ENCODE peak calls at places on chromosomes 3 and 15, in eight cellular contexts. One of them, this sample, is unnamed.

GRCh38 chr3:134242649-134243637 is 7.7 kb downstream of the RYK start:
- DNase-seq in cardiac muscle cell: no peak
- DNase-seq in GM12865: no peak
- DNase-seq in HFF-Myc: peak
- DNase-seq in Peyer's patch: no peak
- DNase-seq in IMR-90: peak
- DNase-seq in right cardiac atrium: no peak
- DNase-seq in colonic mucosa: no peak
- DNase-seq in this sample: no peak

GRCh38 chr15:87021771-87022170 is 942.1 kb downstream of the AGBL1 start:
- DNase-seq in cardiac muscle cell: no peak
- DNase-seq in GM12865: no peak
- DNase-seq in HFF-Myc: no peak
- DNase-seq in Peyer's patch: no peak
- DNase-seq in IMR-90: no peak
- DNase-seq in right cardiac atrium: no peak
- DNase-seq in colonic mucosa: no peak
- DNase-seq in this sample: no peak

GRCh38 chr3:15982667-15983145 is 184.9 kb upstream of the ANKRD28 start:
- DNase-seq in cardiac muscle cell: no peak
- DNase-seq in GM12865: no peak
- DNase-seq in HFF-Myc: peak
- DNase-seq in Peyer's patch: no peak
- DNase-seq in IMR-90: peak
- DNase-seq in right cardiac atrium: no peak
- DNase-seq in colonic mucosa: no peak
- DNase-seq in this sample: no peak

GRCh38 chr15:62506217-62506805 is 341.2 kb upstream of the C2CD4B start:
- DNase-seq in cardiac muscle cell: peak
- DNase-seq in GM12865: no peak
- DNase-seq in HFF-Myc: no peak
- DNase-seq in Peyer's patch: no peak
- DNase-seq in IMR-90: peak
- DNase-seq in right cardiac atrium: no peak
- DNase-seq in colonic mucosa: no peak
- DNase-seq in this sample: no peak

GRCh38 chr3:53254810-53255359 is 937 bp downstream of the TKT start:
- DNase-seq in cardiac muscle cell: peak
- DNase-seq in GM12865: peak
- DNase-seq in HFF-Myc: no peak
- DNase-seq in Peyer's patch: peak
- DNase-seq in IMR-90: peak
- DNase-seq in right cardiac atrium: peak
- DNase-seq in colonic mucosa: peak
- DNase-seq in this sample: peak

GRCh38 chr3:39937874-39938273 is 128.5 kb downstream of the MYRIP start:
- DNase-seq in cardiac muscle cell: no peak
- DNase-seq in GM12865: peak
- DNase-seq in HFF-Myc: no peak
- DNase-seq in Peyer's patch: no peak
- DNase-seq in IMR-90: no peak
- DNase-seq in right cardiac atrium: no peak
- DNase-seq in colonic mucosa: no peak
- DNase-seq in this sample: no peak

GRCh38 chr15:64810499-64811326 is 14.7 kb downstream of the PIF1 start:
- DNase-seq in cardiac muscle cell: no peak
- DNase-seq in GM12865: no peak
- DNase-seq in HFF-Myc: no peak
- DNase-seq in Peyer's patch: no peak
- DNase-seq in IMR-90: no peak
- DNase-seq in right cardiac atrium: no peak
- DNase-seq in colonic mucosa: no peak
- DNase-seq in this sample: no peak

GRCh38 chr15:65054333-65055200 is 9.4 kb downstream of the SLC51B start:
- DNase-seq in cardiac muscle cell: peak
- DNase-seq in GM12865: peak
- DNase-seq in HFF-Myc: peak
- DNase-seq in Peyer's patch: peak
- DNase-seq in IMR-90: peak
- DNase-seq in right cardiac atrium: peak
- DNase-seq in colonic mucosa: peak
- DNase-seq in this sample: peak

GRCh38 chr15:94327356-94327936 is 96.1 kb downstream of the MCTP2 start:
- DNase-seq in cardiac muscle cell: peak
- DNase-seq in GM12865: peak
- DNase-seq in HFF-Myc: peak
- DNase-seq in Peyer's patch: no peak
- DNase-seq in IMR-90: peak
- DNase-seq in right cardiac atrium: no peak
- DNase-seq in colonic mucosa: no peak
- DNase-seq in this sample: no peak

GRCh38 chr15:95076381-95076780 is 845.0 kb downstream of the MCTP2 start:
- DNase-seq in cardiac muscle cell: no peak
- DNase-seq in GM12865: no peak
- DNase-seq in HFF-Myc: no peak
- DNase-seq in Peyer's patch: no peak
- DNase-seq in IMR-90: no peak
- DNase-seq in right cardiac atrium: no peak
- DNase-seq in colonic mucosa: no peak
- DNase-seq in this sample: no peak

GRCh38 chr3:63814300-63814699 is 4.8 kb upstream of the C3orf49 start:
- DNase-seq in cardiac muscle cell: no peak
- DNase-seq in GM12865: no peak
- DNase-seq in HFF-Myc: no peak
- DNase-seq in Peyer's patch: no peak
- DNase-seq in IMR-90: peak
- DNase-seq in right cardiac atrium: no peak
- DNase-seq in colonic mucosa: no peak
- DNase-seq in this sample: no peak

GRCh38 chr15:99090011-99090699 is 14.7 kb upstream of the SYNM start:
- DNase-seq in cardiac muscle cell: no peak
- DNase-seq in GM12865: peak
- DNase-seq in HFF-Myc: no peak
- DNase-seq in Peyer's patch: peak
- DNase-seq in IMR-90: peak
- DNase-seq in right cardiac atrium: no peak
- DNase-seq in colonic mucosa: no peak
- DNase-seq in this sample: no peak

GRCh38 chr3:33221241-33221640 is 2.6 kb upstream of the SUSD5 start:
- DNase-seq in cardiac muscle cell: no peak
- DNase-seq in GM12865: no peak
- DNase-seq in HFF-Myc: no peak
- DNase-seq in Peyer's patch: no peak
- DNase-seq in IMR-90: no peak
- DNase-seq in right cardiac atrium: no peak
- DNase-seq in colonic mucosa: no peak
- DNase-seq in this sample: no peak

GRCh38 chr3:33218072-33218445 is 551 bp downstream of the SUSD5 start:
- DNase-seq in cardiac muscle cell: no peak
- DNase-seq in GM12865: no peak
- DNase-seq in HFF-Myc: no peak
- DNase-seq in Peyer's patch: no peak
- DNase-seq in IMR-90: no peak
- DNase-seq in right cardiac atrium: no peak
- DNase-seq in colonic mucosa: no peak
- DNase-seq in this sample: no peak

GRCh38 chr3:33215739-33216138 is 2.9 kb downstream of the SUSD5 start:
- DNase-seq in cardiac muscle cell: no peak
- DNase-seq in GM12865: no peak
- DNase-seq in HFF-Myc: no peak
- DNase-seq in Peyer's patch: no peak
- DNase-seq in IMR-90: no peak
- DNase-seq in right cardiac atrium: no peak
- DNase-seq in colonic mucosa: no peak
- DNase-seq in this sample: no peak

GRCh38 chr3:33219175-33219487 is 521 bp upstream of the SUSD5 start:
- DNase-seq in cardiac muscle cell: no peak
- DNase-seq in GM12865: no peak
- DNase-seq in HFF-Myc: no peak
- DNase-seq in Peyer's patch: no peak
- DNase-seq in IMR-90: no peak
- DNase-seq in right cardiac atrium: no peak
- DNase-seq in colonic mucosa: no peak
- DNase-seq in this sample: no peak

GRCh38 chr3:33218446-33219174 is at the start of gene SUSD5:
- DNase-seq in cardiac muscle cell: peak
- DNase-seq in GM12865: peak
- DNase-seq in HFF-Myc: no peak
- DNase-seq in Peyer's patch: no peak
- DNase-seq in IMR-90: peak
- DNase-seq in right cardiac atrium: peak
- DNase-seq in colonic mucosa: no peak
- DNase-seq in this sample: no peak
- H3K4me3 ChIP-seq in cardiac muscle cell: peak
- H3K4me3 ChIP-seq in GM12865: peak
- H3K4me3 ChIP-seq in HFF-Myc: peak
- H3K4me3 ChIP-seq in Peyer's patch: peak
- H3K4me3 ChIP-seq in IMR-90: peak
- H3K4me3 ChIP-seq in right cardiac atrium: peak
- H3K4me3 ChIP-seq in colonic mucosa: no peak
- H3K4me3 ChIP-seq in this sample: no peak

GRCh38 chr3:122577409-122578028 is at the start of gene PARP15:
- DNase-seq in cardiac muscle cell: peak
- DNase-seq in GM12865: peak
- DNase-seq in HFF-Myc: no peak
- DNase-seq in Peyer's patch: peak
- DNase-seq in IMR-90: no peak
- DNase-seq in right cardiac atrium: peak
- DNase-seq in colonic mucosa: peak
- DNase-seq in this sample: peak

GRCh38 chr3:122581622-122582021 is 4.2 kb downstream of the PARP15 start:
- DNase-seq in cardiac muscle cell: no peak
- DNase-seq in GM12865: no peak
- DNase-seq in HFF-Myc: no peak
- DNase-seq in Peyer's patch: no peak
- DNase-seq in IMR-90: no peak
- DNase-seq in right cardiac atrium: no peak
- DNase-seq in colonic mucosa: no peak
- DNase-seq in this sample: no peak

GRCh38 chr3:122582390-122582789 is 4.9 kb downstream of the PARP15 start:
- DNase-seq in cardiac muscle cell: no peak
- DNase-seq in GM12865: no peak
- DNase-seq in HFF-Myc: no peak
- DNase-seq in Peyer's patch: no peak
- DNase-seq in IMR-90: no peak
- DNase-seq in right cardiac atrium: no peak
- DNase-seq in colonic mucosa: no peak
- DNase-seq in this sample: no peak

GRCh38 chr3:122576174-122576940 is 1.1 kb upstream of the PARP15 start:
- DNase-seq in cardiac muscle cell: no peak
- DNase-seq in GM12865: peak
- DNase-seq in HFF-Myc: no peak
- DNase-seq in Peyer's patch: peak
- DNase-seq in IMR-90: no peak
- DNase-seq in right cardiac atrium: no peak
- DNase-seq in colonic mucosa: no peak
- DNase-seq in this sample: no peak

DNA sequence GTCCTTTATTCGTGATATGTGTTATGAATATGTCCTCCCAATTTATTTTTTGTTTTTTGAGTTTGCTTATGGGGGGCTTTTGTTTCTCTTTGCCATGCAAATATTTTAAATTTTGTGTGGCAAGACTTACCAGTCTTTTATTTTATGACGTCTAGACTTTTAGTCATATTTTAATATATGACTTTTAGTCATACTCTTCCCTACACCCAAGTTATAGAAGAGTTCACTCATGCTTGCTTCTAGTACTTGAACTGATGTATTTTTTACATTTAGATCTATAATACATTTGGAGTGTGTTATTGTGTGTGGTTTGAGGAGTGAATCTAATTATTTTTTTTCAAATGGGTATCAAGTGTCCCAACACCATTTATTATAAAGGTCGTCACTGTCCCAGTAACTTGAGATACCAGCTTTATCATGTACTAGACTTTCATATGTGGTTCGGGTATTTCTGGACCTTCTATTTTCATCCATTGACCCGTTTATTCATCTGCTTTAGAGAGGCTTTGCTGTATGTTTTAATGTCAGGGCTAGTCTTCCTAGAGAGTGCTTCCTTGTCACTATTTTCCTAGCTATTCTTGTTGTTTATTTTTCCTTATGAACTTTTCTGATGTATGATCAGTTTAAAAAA is 775 bp downstream of the PARP15 start:
- DNase-seq in cardiac muscle cell: no peak
- DNase-seq in GM12865: no peak
- DNase-seq in HFF-Myc: no peak
- DNase-seq in Peyer's patch: no peak
- DNase-seq in IMR-90: no peak
- DNase-seq in right cardiac atrium: no peak
- DNase-seq in colonic mucosa: no peak
- DNase-seq in this sample: no peak
- H3K4me3 ChIP-seq in cardiac muscle cell: peak
- H3K4me3 ChIP-seq in GM12865: peak
- H3K4me3 ChIP-seq in HFF-Myc: peak
- H3K4me3 ChIP-seq in Peyer's patch: no peak
- H3K4me3 ChIP-seq in IMR-90: no peak
- H3K4me3 ChIP-seq in right cardiac atrium: peak
- H3K4me3 ChIP-seq in colonic mucosa: peak
- H3K4me3 ChIP-seq in this sample: peak

GRCh38 chr3:13005301-13005700 is 67.9 kb downstream of the IQSEC1 start:
- DNase-seq in cardiac muscle cell: no peak
- DNase-seq in GM12865: no peak
- DNase-seq in HFF-Myc: no peak
- DNase-seq in Peyer's patch: peak
- DNase-seq in IMR-90: no peak
- DNase-seq in right cardiac atrium: no peak
- DNase-seq in colonic mucosa: no peak
- DNase-seq in this sample: no peak

GRCh38 chr3:12999147-13000140 is 73.8 kb downstream of the IQSEC1 start:
- DNase-seq in cardiac muscle cell: no peak
- DNase-seq in GM12865: peak
- DNase-seq in HFF-Myc: no peak
- DNase-seq in Peyer's patch: peak
- DNase-seq in IMR-90: no peak
- DNase-seq in right cardiac atrium: peak
- DNase-seq in colonic mucosa: peak
- DNase-seq in this sample: no peak

GRCh38 chr3:13004376-13004775 is 68.9 kb downstream of the IQSEC1 start:
- DNase-seq in cardiac muscle cell: no peak
- DNase-seq in GM12865: no peak
- DNase-seq in HFF-Myc: no peak
- DNase-seq in Peyer's patch: no peak
- DNase-seq in IMR-90: no peak
- DNase-seq in right cardiac atrium: no peak
- DNase-seq in colonic mucosa: peak
- DNase-seq in this sample: no peak

GRCh38 chr3:13006216-13006990 is 66.8 kb downstream of the IQSEC1 start:
- DNase-seq in cardiac muscle cell: no peak
- DNase-seq in GM12865: no peak
- DNase-seq in HFF-Myc: no peak
- DNase-seq in Peyer's patch: no peak
- DNase-seq in IMR-90: no peak
- DNase-seq in right cardiac atrium: no peak
- DNase-seq in colonic mucosa: no peak
- DNase-seq in this sample: no peak

GRCh38 chr3:13002398-13003124 is 70.7 kb downstream of the IQSEC1 start:
- DNase-seq in cardiac muscle cell: no peak
- DNase-seq in GM12865: peak
- DNase-seq in HFF-Myc: no peak
- DNase-seq in Peyer's patch: no peak
- DNase-seq in IMR-90: no peak
- DNase-seq in right cardiac atrium: no peak
- DNase-seq in colonic mucosa: no peak
- DNase-seq in this sample: no peak
- H3K4me3 ChIP-seq in cardiac muscle cell: no peak
- H3K4me3 ChIP-seq in GM12865: no peak
- H3K4me3 ChIP-seq in HFF-Myc: no peak
- H3K4me3 ChIP-seq in Peyer's patch: no peak
- H3K4me3 ChIP-seq in IMR-90: no peak
- H3K4me3 ChIP-seq in right cardiac atrium: no peak
- H3K4me3 ChIP-seq in colonic mucosa: no peak
- H3K4me3 ChIP-seq in this sample: no peak

GRCh38 chr15:67827561-67828378 is 2.5 kb downstream of the SKOR1 start:
- DNase-seq in cardiac muscle cell: no peak
- DNase-seq in GM12865: no peak
- DNase-seq in HFF-Myc: no peak
- DNase-seq in Peyer's patch: no peak
- DNase-seq in IMR-90: no peak
- DNase-seq in right cardiac atrium: no peak
- DNase-seq in colonic mucosa: no peak
- DNase-seq in this sample: no peak
- H3K4me3 ChIP-seq in cardiac muscle cell: no peak
- H3K4me3 ChIP-seq in GM12865: no peak
- H3K4me3 ChIP-seq in HFF-Myc: no peak
- H3K4me3 ChIP-seq in Peyer's patch: peak
- H3K4me3 ChIP-seq in IMR-90: no peak
- H3K4me3 ChIP-seq in right cardiac atrium: peak
- H3K4me3 ChIP-seq in colonic mucosa: peak
- H3K4me3 ChIP-seq in this sample: no peak

This sample was measured in CD8-positive, alpha-beta memory T cell.